ENCODE peak calls at places on chromosomes 11 and 22, in seven cellular contexts. N is stomach; G is fibroblast of the conjunctiva; W is activated naive CD8-positive, alpha-beta T cell treated with anti-CD3 and anti-CD28 coated beads, Interleukin-2, amount 50 U/mL, for 24 hours; R is IMR-90; O is CD8-positive, alpha-beta memory T cell; I is choroid plexus epithelial cell. P is an unnamed sample.

GRCh38 chr22:46464701-46465347 is 72.6 kb downstream of the CELSR1 start:
- DNase-seq in W (no peak), R (no peak), O (no peak), G (no peak), N (no peak), I (no peak), P (no peak)

GRCh38 chr11:101011881-101012280 is 117.7 kb downstream of the PGR start:
- DNase-seq in O (no peak), I (no peak), G (no peak), N (no peak), R (no peak), W (no peak), P (no peak)

GRCh38 chr22:19896665-19897355 is 42.1 kb upstream of the GNB1L start:
- DNase-seq in I (no peak), R (no peak), W (peak), O (no peak), G (no peak), N (no peak), P (no peak)

GRCh38 chr11:832529-833113 is at the start of gene CD151:
- DNase-seq in N (peak), G (no peak), O (peak), R (peak), I (peak), W (peak), P (no peak)

GRCh38 chr22:49404020-49404419 is 423.7 kb downstream of the BRD1 start:
- DNase-seq in R (no peak), N (peak), I (no peak), G (no peak), O (no peak), W (no peak), P (no peak)

GRCh38 chr22:42673898-42674390 is 24.8 kb upstream of the CYB5R3 start:
- DNase-seq in N (no peak), G (no peak), O (no peak), R (no peak), W (no peak), I (peak), P (peak)

GRCh38 chr11:638616-639323 is 1.7 kb downstream of the DRD4 start:
- DNase-seq in I (peak), O (no peak), R (no peak), W (no peak), N (no peak), G (no peak), P (no peak)

GRCh38 chr11:2862950-2863618 is 22.5 kb downstream of the CDKN1C start:
- DNase-seq in W (peak), I (no peak), R (peak), N (no peak), G (no peak), O (no peak), P (no peak)

GRCh38 chr22:36435516-36436415 is 45.7 kb downstream of the TXN2 start:
- DNase-seq in W (peak), I (peak), O (peak), R (no peak), N (peak), G (no peak), P (no peak)

GRCh38 chr11:86632499-86633269 is 39.7 kb downstream of the ME3 start:
- DNase-seq in W (peak), G (peak), N (no peak), I (peak), O (no peak), R (peak), P (peak)

GRCh38 chr22:46490538-46490937 is 46.9 kb downstream of the CELSR1 start:
- DNase-seq in N (no peak), I (no peak), R (no peak), G (no peak), O (no peak), W (no peak), P (no peak)

GRCh38 chr11:66218846-66219620 is 49.4 kb upstream of the RAB1B start:
- DNase-seq in G (no peak), I (no peak), O (no peak), W (no peak), N (no peak), R (no peak), P (no peak)

GRCh38 chr11:44904261-44905080 is 46.2 kb downstream of the TP53I11 start:
- DNase-seq in O (no peak), R (no peak), N (no peak), G (no peak), I (no peak), W (no peak), P (no peak)

GRCh38 chr11:1156506-1157340 is 1.0 kb upstream of the MUC5AC start:
- DNase-seq in I (no peak), G (no peak), R (no peak), W (no peak), O (no peak), N (no peak), P (no peak)

GRCh38 chr11:15768321-15768720 is 588.0 kb downstream of the SOX6 start:
- DNase-seq in R (no peak), O (no peak), W (no peak), G (no peak), N (no peak), I (no peak), P (no peak)

GRCh38 chr22:47089374-47089773 is 326.9 kb downstream of the TBC1D22A start:
- DNase-seq in W (no peak), R (no peak), I (no peak), O (no peak), G (no peak), N (no peak), P (no peak)

GRCh38 chr22:18955696-18956095 is 19.6 kb upstream of the PRODH start:
- DNase-seq in W (no peak), N (no peak), I (no peak), G (no peak), O (no peak), R (no peak), P (no peak)

GRCh38 chr22:40414306-40414705 is 43.9 kb downstream of the SGSM3 start:
- DNase-seq in O (no peak), W (no peak), G (no peak), R (peak), I (no peak), N (no peak), P (peak)

GRCh38 chr11:120511116-120511803 is at the start of gene GRIK4:
- DNase-seq in W (peak), R (peak), I (peak), N (peak), O (peak), G (peak), P (peak)

GRCh38 chr11:79237676-79238075 is 203.2 kb downstream of the TENM4 start:
- DNase-seq in W (no peak), R (peak), I (peak), O (no peak), G (peak), N (no peak), P (peak)

GRCh38 chr22:36325163-36326031 is 62.4 kb downstream of the MYH9 start:
- DNase-seq in I (peak), W (no peak), R (peak), O (no peak), G (peak), N (peak), P (peak)

GRCh38 chr11:27700351-27701261 is at the start of gene BDNF:
- DNase-seq in G (no peak), W (peak), O (no peak), R (peak), N (no peak), I (peak), P (no peak)

GRCh38 chr11:79253280-79253679 is 187.6 kb downstream of the TENM4 start:
- DNase-seq in R (no peak), G (no peak), W (no peak), O (no peak), N (no peak), I (no peak), P (no peak)

GRCh38 chr22:41833369-41834004 is 582 bp downstream of the SREBF2 start:
- DNase-seq in O (peak), G (no peak), I (no peak), N (peak), W (peak), R (no peak), P (no peak)

GRCh38 chr11:61198391-61198790 is 4.9 kb upstream of the PGA3 start:
- DNase-seq in I (no peak), R (no peak), O (no peak), W (no peak), G (no peak), N (peak), P (no peak)

GRCh38 chr11:126281666-126282175 is 1.2 kb upstream of the TIRAP start:
- DNase-seq in G (no peak), W (no peak), I (no peak), N (no peak), R (no peak), O (no peak), P (no peak)

GRCh38 chr11:118910309-118911112 is 15.2 kb downstream of the BCL9L start:
- DNase-seq in W (no peak), R (peak), O (peak), I (peak), N (peak), G (no peak), P (peak)

GRCh38 chr11:120801801-120802689 is 221.9 kb upstream of the TBCEL start:
- DNase-seq in G (peak), R (peak), N (peak), O (no peak), W (peak), I (peak), P (peak)

GRCh38 chr11:65538915-65539374 is 14.1 kb downstream of the SCYL1 start:
- DNase-seq in N (no peak), O (no peak), G (no peak), W (no peak), R (no peak), I (no peak), P (no peak)

GRCh38 chr11:134607963-134608750 is 196.1 kb upstream of the B3GAT1 start:
- DNase-seq in O (no peak), W (no peak), G (no peak), I (no peak), N (no peak), R (no peak), P (no peak)

GRCh38 chr22:50656122-50657070 is 16.2 kb upstream of the SHANK3 start:
- DNase-seq in W (no peak), R (peak), I (peak), N (no peak), O (no peak), G (peak), P (peak)

GRCh38 chr11:115338476-115338875 is 165.7 kb downstream of the CADM1 start:
- DNase-seq in G (no peak), O (no peak), I (peak), N (no peak), W (no peak), R (no peak), P (no peak)

GRCh38 chr11:130873766-130874165 is 42.5 kb downstream of the SNX19 start:
- DNase-seq in W (no peak), O (no peak), R (peak), N (no peak), G (no peak), I (peak), P (peak)

GRCh38 chr22:39206491-39206890 is 38.3 kb downstream of the PDGFB start:
- DNase-seq in N (no peak), O (no peak), I (no peak), W (no peak), R (no peak), G (no peak), P (no peak)

GRCh38 chr11:70675697-70676374 is 277.5 kb downstream of the CTTN start:
- DNase-seq in W (no peak), I (no peak), O (no peak), N (no peak), R (no peak), G (no peak), P (no peak)

GRCh38 chr11:95338430-95338991 is 107.5 kb upstream of the SESN3 start:
- DNase-seq in R (peak), O (no peak), N (no peak), I (peak), W (no peak), G (peak), P (peak)

GRCh38 chr11:68661697-68662603 is 22.4 kb upstream of the GAL start:
- DNase-seq in W (no peak), I (peak), G (no peak), O (peak), N (no peak), R (peak), P (peak)

GRCh38 chr22:37739000-37739399 is 42.2 kb downstream of the TRIOBP start:
- DNase-seq in R (peak), G (peak), W (no peak), O (no peak), N (no peak), I (peak), P (no peak)

GRCh38 chr11:119774180-119774763 is 45.3 kb upstream of the NECTIN1 start:
- DNase-seq in W (peak), R (peak), N (no peak), I (peak), O (no peak), G (no peak), P (no peak)